ENCODE peak calls at places on chromosome 13, in five cellular contexts. One of them, this sample, is unnamed.

GRCh38 chr13:79519252-79519651 is 38.3 kb downstream of the NDFIP2 start:
- DNase-seq in tibial nerve: no peak
- DNase-seq in pancreas: no peak
- DNase-seq in fibroblast of mammary gland: peak; percentile 53
- DNase-seq in cardiac fibroblast: no peak
- DNase-seq in this sample: no peak

GRCh38 chr13:80399340-80400163 is 58.6 kb upstream of the SPRY2 start:
- DNase-seq in tibial nerve: no peak
- DNase-seq in pancreas: no peak
- DNase-seq in cardiac fibroblast: no peak
- DNase-seq in fibroblast of mammary gland: peak; percentile 8
- DNase-seq in this sample: no peak

GRCh38 chr13:51538626-51539179 is 45.6 kb upstream of the WDFY2 start:
- DNase-seq in fibroblast of mammary gland: no peak
- DNase-seq in pancreas: no peak
- DNase-seq in tibial nerve: no peak
- DNase-seq in cardiac fibroblast: no peak
- DNase-seq in this sample: no peak

GRCh38 chr13:45674908-45675307 is 27.2 kb upstream of the CBY2 start:
- DNase-seq in fibroblast of mammary gland: peak; percentile 77
- DNase-seq in tibial nerve: no peak
- DNase-seq in pancreas: no peak
- DNase-seq in cardiac fibroblast: peak; percentile 57
- DNase-seq in this sample: peak; percentile 60

GRCh38 chr13:42994878-42995277 is 2.8 kb upstream of the EPSTI1 start:
- DNase-seq in pancreas: no peak
- DNase-seq in cardiac fibroblast: no peak
- DNase-seq in tibial nerve: no peak
- DNase-seq in fibroblast of mammary gland: no peak
- DNase-seq in this sample: no peak

GRCh38 chr13:48942131-48942530 is 33.6 kb upstream of the FNDC3A start:
- DNase-seq in fibroblast of mammary gland: peak; percentile 82
- DNase-seq in cardiac fibroblast: peak; percentile 44
- DNase-seq in pancreas: no peak
- DNase-seq in tibial nerve: no peak
- DNase-seq in this sample: no peak

GRCh38 chr13:60000081-60000480 is 163.6 kb downstream of the DIAPH3 start:
- DNase-seq in cardiac fibroblast: peak; percentile 13
- DNase-seq in pancreas: no peak
- DNase-seq in tibial nerve: no peak
- DNase-seq in fibroblast of mammary gland: no peak
- DNase-seq in this sample: no peak

GRCh38 chr13:108777421-108778420 is 148.3 kb downstream of the MYO16 start:
- DNase-seq in pancreas: no peak
- DNase-seq in tibial nerve: no peak
- DNase-seq in cardiac fibroblast: peak; percentile 0
- DNase-seq in fibroblast of mammary gland: peak; percentile 41
- DNase-seq in this sample: no peak

GRCh38 chr13:68099616-68100015 is 869.5 kb upstream of the PCDH9 start:
- DNase-seq in fibroblast of mammary gland: peak; percentile 43
- DNase-seq in pancreas: no peak
- DNase-seq in cardiac fibroblast: peak; percentile 2
- DNase-seq in tibial nerve: no peak
- DNase-seq in this sample: no peak

GRCh38 chr13:111312944-111313590 is 7.4 kb upstream of the TEX29 start:
- DNase-seq in pancreas: no peak
- DNase-seq in cardiac fibroblast: no peak
- DNase-seq in fibroblast of mammary gland: no peak
- DNase-seq in tibial nerve: no peak
- DNase-seq in this sample: no peak

GRCh38 chr13:39370554-39370953 is 232.4 kb downstream of the LHFPL6 start:
- DNase-seq in pancreas: no peak
- DNase-seq in tibial nerve: no peak
- DNase-seq in fibroblast of mammary gland: peak; percentile 36
- DNase-seq in cardiac fibroblast: no peak
- DNase-seq in this sample: peak; percentile 49

GRCh38 chr13:84265365-84265764 is 383.1 kb upstream of the SLITRK1 start:
- DNase-seq in pancreas: no peak
- DNase-seq in tibial nerve: no peak
- DNase-seq in cardiac fibroblast: no peak
- DNase-seq in fibroblast of mammary gland: no peak
- DNase-seq in this sample: no peak

GRCh38 chr13:112250788-112251445 is 125.2 kb upstream of the SPACA7 start:
- DNase-seq in pancreas: no peak
- DNase-seq in cardiac fibroblast: no peak
- DNase-seq in tibial nerve: no peak
- DNase-seq in fibroblast of mammary gland: no peak
- DNase-seq in this sample: no peak

GRCh38 chr13:37657134-37657533 is 58.6 kb upstream of the POSTN start:
- DNase-seq in fibroblast of mammary gland: peak; percentile 69
- DNase-seq in tibial nerve: no peak
- DNase-seq in pancreas: no peak
- DNase-seq in cardiac fibroblast: peak; percentile 26
- DNase-seq in this sample: no peak

GRCh38 chr13:46022476-46022875 is 30.1 kb downstream of the ZC3H13 start:
- DNase-seq in tibial nerve: no peak
- DNase-seq in cardiac fibroblast: peak; percentile 5
- DNase-seq in fibroblast of mammary gland: peak; percentile 34
- DNase-seq in pancreas: no peak
- DNase-seq in this sample: no peak

GRCh38 chr13:97432232-97432916 is 1.6 kb upstream of the RAP2A start:
- DNase-seq in pancreas: no peak
- DNase-seq in cardiac fibroblast: no peak
- DNase-seq in fibroblast of mammary gland: no peak
- DNase-seq in tibial nerve: no peak
- DNase-seq in this sample: no peak

GRCh38 chr13:97434417-97435296 is 688 bp downstream of the RAP2A start:
- DNase-seq in fibroblast of mammary gland: peak; percentile 24
- DNase-seq in pancreas: peak; percentile 22
- DNase-seq in cardiac fibroblast: peak; percentile 32
- DNase-seq in tibial nerve: peak; percentile 17
- DNase-seq in this sample: no peak

GRCh38 chr13:97432917-97433726 is 847 bp upstream of the RAP2A start:
- DNase-seq in cardiac fibroblast: peak; percentile 100
- DNase-seq in pancreas: peak; percentile 98
- DNase-seq in tibial nerve: peak; percentile 98
- DNase-seq in fibroblast of mammary gland: peak; percentile 100
- DNase-seq in this sample: peak; percentile 100

GRCh38 chr13:97435297-97435682 is 1.3 kb downstream of the RAP2A start:
- DNase-seq in pancreas: no peak
- DNase-seq in cardiac fibroblast: no peak
- DNase-seq in fibroblast of mammary gland: no peak
- DNase-seq in tibial nerve: no peak
- DNase-seq in this sample: no peak

GRCh38 chr13:97433727-97434416 is at the start of gene RAP2A:
- DNase-seq in cardiac fibroblast: peak; percentile 97
- DNase-seq in fibroblast of mammary gland: peak; percentile 86
- DNase-seq in tibial nerve: peak; percentile 79
- DNase-seq in pancreas: peak; percentile 83
- DNase-seq in this sample: peak; percentile 84
- TF ChIP-seq CTCF in cardiac fibroblast: no peak
- TF ChIP-seq CTCF in fibroblast of mammary gland: no peak
- TF ChIP-seq CTCF in tibial nerve: peak; percentile 27
- TF ChIP-seq CTCF in pancreas: no peak
- TF ChIP-seq CTCF in this sample: no peak

DNA sequence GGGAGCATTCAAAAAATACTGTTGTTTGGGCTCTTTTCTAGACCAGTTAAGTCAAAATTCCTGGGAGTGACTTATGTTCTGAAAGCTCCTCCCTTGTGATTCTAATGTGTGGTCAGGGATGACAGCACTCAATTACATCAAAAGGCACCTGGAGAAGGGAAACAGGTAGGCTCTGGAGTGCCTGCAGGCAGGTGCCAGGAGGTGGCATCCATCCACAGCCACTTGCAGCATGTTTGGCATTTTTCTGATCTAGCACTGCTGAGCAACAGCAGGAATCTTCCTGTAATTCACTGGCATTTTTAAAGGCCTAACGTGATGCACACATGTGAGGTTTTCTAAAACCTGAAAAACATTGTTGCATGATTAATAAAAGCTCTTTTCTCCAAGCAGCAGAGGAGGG is 94.6 kb downstream of the CCNA1 start:
- DNase-seq in pancreas: no peak
- DNase-seq in tibial nerve: no peak
- DNase-seq in cardiac fibroblast: no peak
- DNase-seq in fibroblast of mammary gland: no peak
- DNase-seq in this sample: no peak
- TF ChIP-seq CTCF in pancreas: no peak
- TF ChIP-seq CTCF in tibial nerve: no peak
- TF ChIP-seq CTCF in cardiac fibroblast: no peak
- TF ChIP-seq CTCF in fibroblast of mammary gland: no peak
- TF ChIP-seq CTCF in this sample: no peak

GRCh38 chr13:29676941-29677452 is 81.5 kb upstream of the SLC7A1 start:
- DNase-seq in pancreas: peak; percentile 5
- DNase-seq in cardiac fibroblast: no peak
- DNase-seq in fibroblast of mammary gland: peak; percentile 23
- DNase-seq in tibial nerve: no peak
- DNase-seq in this sample: no peak
- TF ChIP-seq CTCF in pancreas: no peak
- TF ChIP-seq CTCF in cardiac fibroblast: no peak
- TF ChIP-seq CTCF in fibroblast of mammary gland: no peak
- TF ChIP-seq CTCF in tibial nerve: no peak
- TF ChIP-seq CTCF in this sample: no peak

GRCh38 chr13:85900521-85900920 is 101.3 kb upstream of the SLITRK6 start:
- DNase-seq in cardiac fibroblast: no peak
- DNase-seq in tibial nerve: no peak
- DNase-seq in pancreas: no peak
- DNase-seq in fibroblast of mammary gland: no peak
- DNase-seq in this sample: no peak

DNA sequence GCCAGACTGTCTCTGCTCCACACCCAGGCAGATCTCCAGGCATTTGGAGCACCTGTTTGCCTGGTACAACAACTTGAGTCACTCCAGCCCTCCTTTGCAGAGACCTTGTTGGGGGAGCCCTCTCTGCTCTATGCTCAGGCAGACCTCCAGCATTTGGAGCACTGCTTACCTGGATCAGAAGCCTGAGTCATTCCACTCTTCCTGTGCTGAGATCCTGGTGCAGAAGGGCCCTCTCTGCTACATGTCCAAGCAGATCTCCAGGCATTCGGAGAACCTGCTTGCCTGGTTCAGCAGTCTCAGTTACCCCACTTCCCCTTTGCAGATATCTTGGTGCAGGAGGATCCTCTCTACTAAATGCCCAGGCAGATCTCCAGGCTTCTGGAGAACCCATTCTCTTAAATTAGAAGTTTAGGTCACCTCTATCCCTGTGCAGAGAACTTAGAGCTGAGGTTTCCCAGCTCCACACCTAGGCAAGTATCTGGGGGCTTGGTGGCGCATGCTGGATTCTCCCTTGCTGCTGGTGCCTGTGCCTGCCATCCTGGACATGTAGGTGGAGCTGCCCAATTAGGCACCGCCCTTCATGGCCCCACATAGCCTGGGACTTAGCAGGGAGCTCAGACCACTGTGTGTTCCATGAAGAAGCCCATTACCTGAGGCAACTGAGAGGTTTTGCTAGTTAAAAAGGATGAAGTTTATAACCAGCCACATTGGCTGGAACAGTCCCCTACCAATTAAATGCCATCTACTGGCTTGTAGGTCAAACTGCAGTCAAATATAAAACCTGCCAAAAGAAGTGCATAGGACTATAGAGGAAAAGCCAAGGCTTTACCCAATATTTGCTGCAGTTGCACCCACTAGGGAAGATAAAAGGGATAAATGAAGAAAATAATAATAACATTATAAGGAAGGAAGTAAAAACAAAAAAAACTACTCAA is 97.6 kb upstream of the SLITRK6 start:
- DNase-seq in fibroblast of mammary gland: no peak
- DNase-seq in pancreas: no peak
- DNase-seq in tibial nerve: no peak
- DNase-seq in cardiac fibroblast: no peak
- DNase-seq in this sample: no peak
- TF ChIP-seq CTCF in fibroblast of mammary gland: no peak
- TF ChIP-seq CTCF in pancreas: no peak
- TF ChIP-seq CTCF in tibial nerve: no peak
- TF ChIP-seq CTCF in cardiac fibroblast: no peak
- TF ChIP-seq CTCF in this sample: no peak

GRCh38 chr13:57128909-57129308 is 11.8 kb upstream of the PRR20A start:
- DNase-seq in pancreas: no peak
- DNase-seq in tibial nerve: no peak
- DNase-seq in cardiac fibroblast: no peak
- DNase-seq in fibroblast of mammary gland: no peak
- DNase-seq in this sample: no peak
- TF ChIP-seq CTCF in pancreas: no peak
- TF ChIP-seq CTCF in tibial nerve: no peak
- TF ChIP-seq CTCF in cardiac fibroblast: no peak
- TF ChIP-seq CTCF in fibroblast of mammary gland: no peak
- TF ChIP-seq CTCF in this sample: no peak

GRCh38 chr13:50081106-50081898 is 66.1 kb downstream of the KCNRG start:
- DNase-seq in cardiac fibroblast: no peak
- DNase-seq in tibial nerve: no peak
- DNase-seq in pancreas: peak; percentile 26
- DNase-seq in fibroblast of mammary gland: no peak
- DNase-seq in this sample: no peak
- TF ChIP-seq CTCF in cardiac fibroblast: peak; percentile 32
- TF ChIP-seq CTCF in tibial nerve: no peak
- TF ChIP-seq CTCF in pancreas: no peak
- TF ChIP-seq CTCF in fibroblast of mammary gland: no peak
- TF ChIP-seq CTCF in this sample: peak; percentile 23

GRCh38 chr13:86174632-86175031 is 375.4 kb upstream of the SLITRK6 start:
- DNase-seq in tibial nerve: no peak
- DNase-seq in fibroblast of mammary gland: no peak
- DNase-seq in cardiac fibroblast: no peak
- DNase-seq in pancreas: no peak
- DNase-seq in this sample: no peak
- TF ChIP-seq CTCF in tibial nerve: no peak
- TF ChIP-seq CTCF in fibroblast of mammary gland: no peak
- TF ChIP-seq CTCF in cardiac fibroblast: no peak
- TF ChIP-seq CTCF in pancreas: no peak
- TF ChIP-seq CTCF in this sample: no peak

GRCh38 chr13:44465318-44465717 is 91.7 kb downstream of the SERP2 start:
- DNase-seq in fibroblast of mammary gland: peak; percentile 68
- DNase-seq in tibial nerve: no peak
- DNase-seq in cardiac fibroblast: no peak
- DNase-seq in pancreas: no peak
- DNase-seq in this sample: no peak
- TF ChIP-seq CTCF in fibroblast of mammary gland: peak; percentile 13
- TF ChIP-seq CTCF in tibial nerve: no peak
- TF ChIP-seq CTCF in cardiac fibroblast: no peak
- TF ChIP-seq CTCF in pancreas: no peak
- TF ChIP-seq CTCF in this sample: no peak

DNA sequence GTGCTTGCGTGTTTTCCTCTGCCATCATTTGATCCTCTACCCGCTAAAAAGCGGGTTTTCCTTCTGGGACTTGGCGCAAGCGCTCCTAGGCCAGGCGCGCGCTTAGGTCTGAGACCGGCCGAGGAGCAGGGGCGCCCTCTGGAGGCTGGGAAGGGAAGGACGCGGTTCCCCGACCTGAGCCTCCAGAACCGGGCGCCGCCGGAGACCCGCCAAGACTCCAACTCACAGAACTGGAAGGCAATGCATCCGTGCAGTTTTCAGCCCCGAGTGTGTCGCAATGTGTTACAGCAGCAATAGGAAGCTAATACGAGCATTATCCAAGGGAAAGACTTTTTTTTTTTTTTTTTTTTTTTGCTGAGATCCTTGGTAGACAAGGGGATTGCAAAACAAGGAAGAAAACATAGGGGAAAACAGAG is 190.9 kb downstream of the COL4A1 start:
- DNase-seq in tibial nerve: no peak
- DNase-seq in cardiac fibroblast: peak; percentile 87
- DNase-seq in fibroblast of mammary gland: peak; percentile 79
- DNase-seq in pancreas: peak; percentile 43
- DNase-seq in this sample: no peak
- TF ChIP-seq CTCF in tibial nerve: peak; percentile 62
- TF ChIP-seq CTCF in cardiac fibroblast: peak; percentile 83
- TF ChIP-seq CTCF in fibroblast of mammary gland: peak; percentile 70
- TF ChIP-seq CTCF in pancreas: peak; percentile 47
- TF ChIP-seq CTCF in this sample: peak; percentile 67

This sample was measured in AG09319.